ENCODE peak calls at places on chromosome 7, in four cellular contexts. N, M, V and Z are unnamed samples.

GRCh38 chr7:147595076-147595475 is 995.5 kb upstream of the C7orf33 start:
- DNase-seq in N (no peak), M (no peak), V (no peak), Z (no peak)

GRCh38 chr7:57404343-57404966 is 45.5 kb upstream of the ZNF716 start:
- DNase-seq in N (no peak), M (peak; percentile 24), V (no peak), Z (no peak)

GRCh38 chr7:22697897-22698645 is 28.9 kb upstream of the IL6 start:
- DNase-seq in N (no peak), M (no peak), V (no peak), Z (no peak)

GRCh38 chr7:100247152-100247757 is 27.5 kb downstream of the PVRIG start:
- DNase-seq in N (no peak), M (peak; percentile 66), V (peak; percentile 87), Z (no peak)

GRCh38 chr7:30467275-30467674 is 11.3 kb downstream of the NOD1 start:
- DNase-seq in N (no peak), M (no peak), V (no peak), Z (no peak)

GRCh38 chr7:132739271-132739955 is 163.1 kb upstream of the PLXNA4 start:
- DNase-seq in N (no peak), M (peak; percentile 97), V (no peak), Z (no peak)

GRCh38 chr7:112481833-112482669 is 1.3 kb downstream of the LSMEM1 start:
- DNase-seq in N (no peak), M (peak; percentile 97), V (no peak), Z (no peak)

GRCh38 chr7:130560972-130561371 is 69.1 kb downstream of the MEST start:
- DNase-seq in N (no peak), M (peak; percentile 46), V (no peak), Z (no peak)

GRCh38 chr7:155804897-155805825 is 7.1 kb downstream of the SHH start:
- DNase-seq in N (peak; percentile 36), M (peak; percentile 49), V (peak; percentile 75), Z (peak; percentile 53)

GRCh38 chr7:82335927-82336326 is 107.7 kb downstream of the CACNA2D1 start:
- DNase-seq in N (no peak), M (peak; percentile 26), V (no peak), Z (no peak)

GRCh38 chr7:38195804-38196595 is 18.0 kb downstream of the STARD3NL start:
- DNase-seq in N (no peak), M (peak; percentile 42), V (no peak), Z (no peak)

GRCh38 chr7:82020076-82020475 is 250.2 kb upstream of the HGF start:
- DNase-seq in N (no peak), M (no peak), V (peak; percentile 6), Z (no peak)

GRCh38 chr7:103966593-103967277 is 22.7 kb downstream of the RELN start:
- DNase-seq in N (no peak), M (no peak), V (no peak), Z (no peak)

GRCh38 chr7:74365320-74366022 is 76.3 kb downstream of the CLIP2 start:
- DNase-seq in N (no peak), M (peak; percentile 61), V (peak; percentile 70), Z (no peak)

GRCh38 chr7:106614751-106615150 is 46.2 kb downstream of the CCDC71L start:
- DNase-seq in N (no peak), M (no peak), V (no peak), Z (no peak)

GRCh38 chr7:45240926-45241325 is 83.3 kb downstream of the RAMP3 start:
- DNase-seq in N (no peak), M (no peak), V (no peak), Z (no peak)

GRCh38 chr7:31816810-31817209 is 129.8 kb downstream of the PPP1R17 start:
- DNase-seq in N (no peak), M (no peak), V (no peak), Z (no peak)

GRCh38 chr7:131076711-131077170 is 250.9 kb upstream of the MKLN1 start:
- DNase-seq in N (no peak), M (peak; percentile 56), V (no peak), Z (no peak)

GRCh38 chr7:138848056-138848975 is 50.3 kb upstream of the ATP6V0A4 start:
- DNase-seq in N (no peak), M (no peak), V (no peak), Z (no peak)

GRCh38 chr7:129886184-129886817 is 66.5 kb downstream of the UBE2H start:
- DNase-seq in N (no peak), M (no peak), V (no peak), Z (no peak)

GRCh38 chr7:90889644-90890043 is 293.5 kb downstream of the CDK14 start:
- DNase-seq in N (no peak), M (no peak), V (no peak), Z (no peak)

GRCh38 chr7:99752354-99752753 is 17.4 kb upstream of the CYP3A7 start:
- DNase-seq in N (no peak), M (no peak), V (no peak), Z (no peak)